ENCODE peak calls at places on chromosomes 12 and 14, in six cellular contexts. One of them, this sample, is unnamed.

GRCh38 chr12:118436986-118437385 is 60.6 kb downstream of the SUDS3 start:
- DNase-seq in stomach: no peak
- DNase-seq in GM23338: no peak
- DNase-seq in spleen: no peak
- DNase-seq in HCT116: no peak
- DNase-seq in K562: no peak
- DNase-seq in this sample: no peak

GRCh38 chr12:120181991-120182631 is 12.4 kb downstream of the GCN1 start:
- DNase-seq in stomach: no peak
- DNase-seq in GM23338: no peak
- DNase-seq in spleen: no peak
- DNase-seq in HCT116: no peak
- DNase-seq in K562: no peak
- DNase-seq in this sample: no peak

GRCh38 chr12:96401061-96401871 is 1.0 kb upstream of the CDK17 start:
- DNase-seq in stomach: no peak
- DNase-seq in GM23338: peak; percentile 53
- DNase-seq in spleen: no peak
- DNase-seq in HCT116: peak; percentile 51
- DNase-seq in K562: peak; percentile 39
- DNase-seq in this sample: no peak

GRCh38 chr12:57616383-57617101 is 5.3 kb downstream of the ARHGEF25 start:
- DNase-seq in stomach: no peak
- DNase-seq in GM23338: no peak
- DNase-seq in spleen: no peak
- DNase-seq in HCT116: no peak
- DNase-seq in K562: no peak
- DNase-seq in this sample: no peak

GRCh38 chr14:100824156-100824555 is 1.8 kb upstream of the MEG3 start:
- DNase-seq in stomach: no peak
- DNase-seq in GM23338: peak; percentile 57
- DNase-seq in spleen: peak; percentile 78
- DNase-seq in HCT116: no peak
- DNase-seq in K562: no peak
- DNase-seq in this sample: no peak

GRCh38 chr12:81439344-81439743 is 319.8 kb downstream of the PPFIA2 start:
- DNase-seq in stomach: no peak
- DNase-seq in GM23338: no peak
- DNase-seq in spleen: no peak
- DNase-seq in HCT116: no peak
- DNase-seq in K562: no peak
- DNase-seq in this sample: no peak

GRCh38 chr12:132336451-132337413 is 7.3 kb upstream of the GALNT9 start:
- DNase-seq in stomach: no peak
- DNase-seq in GM23338: no peak
- DNase-seq in spleen: no peak
- DNase-seq in HCT116: no peak
- DNase-seq in K562: no peak
- DNase-seq in this sample: no peak

GRCh38 chr14:103199141-103199540 is 75.9 kb downstream of the TNFAIP2 start:
- DNase-seq in stomach: no peak
- DNase-seq in GM23338: no peak
- DNase-seq in spleen: no peak
- DNase-seq in HCT116: no peak
- DNase-seq in K562: no peak
- DNase-seq in this sample: no peak

GRCh38 chr14:101835566-101835965 is 74.1 kb downstream of the PPP2R5C start:
- DNase-seq in stomach: no peak
- DNase-seq in GM23338: no peak
- DNase-seq in spleen: no peak
- DNase-seq in HCT116: no peak
- DNase-seq in K562: no peak
- DNase-seq in this sample: no peak

GRCh38 chr12:82968644-82969339 is 282.1 kb downstream of the TMTC2 start:
- DNase-seq in stomach: no peak
- DNase-seq in GM23338: no peak
- DNase-seq in spleen: no peak
- DNase-seq in HCT116: no peak
- DNase-seq in K562: no peak
- DNase-seq in this sample: no peak

GRCh38 chr12:78938341-78939084 is 73.9 kb downstream of the SYT1 start:
- DNase-seq in stomach: no peak
- DNase-seq in GM23338: no peak
- DNase-seq in spleen: no peak
- DNase-seq in HCT116: no peak
- DNase-seq in K562: no peak
- DNase-seq in this sample: no peak

GRCh38 chr14:103696466-103697071 is 18.7 kb downstream of the XRCC3 start:
- DNase-seq in stomach: no peak
- DNase-seq in GM23338: no peak
- DNase-seq in spleen: peak; percentile 74
- DNase-seq in HCT116: no peak
- DNase-seq in K562: no peak
- DNase-seq in this sample: no peak

GRCh38 chr14:101820283-101820798 is 58.8 kb downstream of the PPP2R5C start:
- DNase-seq in stomach: no peak
- DNase-seq in GM23338: no peak
- DNase-seq in spleen: no peak
- DNase-seq in HCT116: no peak
- DNase-seq in K562: no peak
- DNase-seq in this sample: no peak

GRCh38 chr12:3293013-3293412 is 198.0 kb upstream of the PRMT8 start:
- DNase-seq in stomach: no peak
- DNase-seq in GM23338: no peak
- DNase-seq in spleen: no peak
- DNase-seq in HCT116: no peak
- DNase-seq in K562: no peak
- DNase-seq in this sample: no peak

GRCh38 chr12:40031965-40032364 is 73.9 kb downstream of the SLC2A13 start:
- DNase-seq in stomach: no peak
- DNase-seq in GM23338: no peak
- DNase-seq in spleen: no peak
- DNase-seq in HCT116: no peak
- DNase-seq in K562: no peak
- DNase-seq in this sample: no peak

GRCh38 chr12:94673951-94674570 is 23.7 kb upstream of the TMCC3 start:
- DNase-seq in stomach: no peak
- DNase-seq in GM23338: no peak
- DNase-seq in spleen: no peak
- DNase-seq in HCT116: no peak
- DNase-seq in K562: no peak
- DNase-seq in this sample: no peak

GRCh38 chr12:95653761-95654546 is 102.7 kb upstream of the USP44 start:
- DNase-seq in stomach: no peak
- DNase-seq in GM23338: no peak
- DNase-seq in spleen: no peak
- DNase-seq in HCT116: peak; percentile 13
- DNase-seq in K562: no peak
- DNase-seq in this sample: no peak

GRCh38 chr14:101151226-101151929 is 247.9 kb upstream of the RTL1 start:
- DNase-seq in stomach: no peak
- DNase-seq in GM23338: peak; percentile 39
- DNase-seq in spleen: no peak
- DNase-seq in HCT116: peak; percentile 22
- DNase-seq in K562: no peak
- DNase-seq in this sample: no peak

GRCh38 chr12:103647267-103647666 is 60.2 kb downstream of the STAB2 start:
- DNase-seq in stomach: no peak
- DNase-seq in GM23338: no peak
- DNase-seq in spleen: no peak
- DNase-seq in HCT116: no peak
- DNase-seq in K562: no peak
- DNase-seq in this sample: no peak

GRCh38 chr12:103640831-103641230 is 53.8 kb downstream of the STAB2 start:
- DNase-seq in stomach: no peak
- DNase-seq in GM23338: no peak
- DNase-seq in spleen: no peak
- DNase-seq in HCT116: no peak
- DNase-seq in K562: no peak
- DNase-seq in this sample: no peak

GRCh38 chr12:103642240-103642864 is 55.3 kb downstream of the STAB2 start:
- DNase-seq in stomach: no peak
- DNase-seq in GM23338: no peak
- DNase-seq in spleen: no peak
- DNase-seq in HCT116: no peak
- DNase-seq in K562: no peak
- DNase-seq in this sample: no peak

GRCh38 chr12:103640410-103640809 is 53.3 kb downstream of the STAB2 start:
- DNase-seq in stomach: no peak
- DNase-seq in GM23338: no peak
- DNase-seq in spleen: no peak
- DNase-seq in HCT116: no peak
- DNase-seq in K562: no peak
- DNase-seq in this sample: no peak

GRCh38 chr12:103645202-103645601 is 58.1 kb downstream of the STAB2 start:
- DNase-seq in stomach: no peak
- DNase-seq in GM23338: no peak
- DNase-seq in spleen: no peak
- DNase-seq in HCT116: no peak
- DNase-seq in K562: no peak
- DNase-seq in this sample: no peak
- TF ChIP-seq POLR2AphosphoS5 in stomach: peak; percentile 68
- TF ChIP-seq POLR2AphosphoS5 in GM23338: no peak
- TF ChIP-seq POLR2AphosphoS5 in spleen: no peak
- TF ChIP-seq POLR2AphosphoS5 in HCT116: no peak
- TF ChIP-seq POLR2AphosphoS5 in K562: no peak
- TF ChIP-seq POLR2AphosphoS5 in this sample: no peak

GRCh38 chr12:53077030-53077429 is 2.2 kb downstream of the SPRYD3 start:
- DNase-seq in stomach: no peak
- DNase-seq in GM23338: no peak
- DNase-seq in spleen: no peak
- DNase-seq in HCT116: no peak
- DNase-seq in K562: no peak
- DNase-seq in this sample: no peak

GRCh38 chr12:53078425-53079225 is 565 bp downstream of the SPRYD3 start:
- DNase-seq in stomach: peak; percentile 49
- DNase-seq in GM23338: peak; percentile 72
- DNase-seq in spleen: no peak
- DNase-seq in HCT116: no peak
- DNase-seq in K562: no peak
- DNase-seq in this sample: no peak

GRCh38 chr12:53076461-53076860 is 2.7 kb downstream of the SPRYD3 start:
- DNase-seq in stomach: no peak
- DNase-seq in GM23338: no peak
- DNase-seq in spleen: no peak
- DNase-seq in HCT116: no peak
- DNase-seq in K562: no peak
- DNase-seq in this sample: no peak

GRCh38 chr12:53082637-53083036 is 3.4 kb upstream of the SPRYD3 start:
- DNase-seq in stomach: no peak
- DNase-seq in GM23338: no peak
- DNase-seq in spleen: no peak
- DNase-seq in HCT116: no peak
- DNase-seq in K562: no peak
- DNase-seq in this sample: no peak

GRCh38 chr12:53079226-53080117 is at the start of gene SPRYD3:
- DNase-seq in stomach: peak; percentile 97
- DNase-seq in GM23338: peak; percentile 98
- DNase-seq in spleen: peak; percentile 98
- DNase-seq in HCT116: peak; percentile 89
- DNase-seq in K562: peak; percentile 100
- DNase-seq in this sample: peak; percentile 100
- TF ChIP-seq POLR2AphosphoS5 in stomach: peak; percentile 96
- TF ChIP-seq POLR2AphosphoS5 in GM23338: peak; percentile 87
- TF ChIP-seq POLR2AphosphoS5 in spleen: peak; percentile 97
- TF ChIP-seq POLR2AphosphoS5 in HCT116: peak; percentile 93
- TF ChIP-seq POLR2AphosphoS5 in K562: peak; percentile 35
- TF ChIP-seq POLR2AphosphoS5 in this sample: peak; percentile 71

GRCh38 chr14:90400904-90401561 is 4.2 kb downstream of the CALM1 start:
- DNase-seq in stomach: no peak
- DNase-seq in GM23338: no peak
- DNase-seq in spleen: no peak
- DNase-seq in HCT116: no peak
- DNase-seq in K562: no peak
- DNase-seq in this sample: no peak
- TF ChIP-seq POLR2AphosphoS5 in stomach: no peak
- TF ChIP-seq POLR2AphosphoS5 in GM23338: no peak
- TF ChIP-seq POLR2AphosphoS5 in spleen: no peak
- TF ChIP-seq POLR2AphosphoS5 in HCT116: no peak
- TF ChIP-seq POLR2AphosphoS5 in K562: no peak
- TF ChIP-seq POLR2AphosphoS5 in this sample: no peak

DNA sequence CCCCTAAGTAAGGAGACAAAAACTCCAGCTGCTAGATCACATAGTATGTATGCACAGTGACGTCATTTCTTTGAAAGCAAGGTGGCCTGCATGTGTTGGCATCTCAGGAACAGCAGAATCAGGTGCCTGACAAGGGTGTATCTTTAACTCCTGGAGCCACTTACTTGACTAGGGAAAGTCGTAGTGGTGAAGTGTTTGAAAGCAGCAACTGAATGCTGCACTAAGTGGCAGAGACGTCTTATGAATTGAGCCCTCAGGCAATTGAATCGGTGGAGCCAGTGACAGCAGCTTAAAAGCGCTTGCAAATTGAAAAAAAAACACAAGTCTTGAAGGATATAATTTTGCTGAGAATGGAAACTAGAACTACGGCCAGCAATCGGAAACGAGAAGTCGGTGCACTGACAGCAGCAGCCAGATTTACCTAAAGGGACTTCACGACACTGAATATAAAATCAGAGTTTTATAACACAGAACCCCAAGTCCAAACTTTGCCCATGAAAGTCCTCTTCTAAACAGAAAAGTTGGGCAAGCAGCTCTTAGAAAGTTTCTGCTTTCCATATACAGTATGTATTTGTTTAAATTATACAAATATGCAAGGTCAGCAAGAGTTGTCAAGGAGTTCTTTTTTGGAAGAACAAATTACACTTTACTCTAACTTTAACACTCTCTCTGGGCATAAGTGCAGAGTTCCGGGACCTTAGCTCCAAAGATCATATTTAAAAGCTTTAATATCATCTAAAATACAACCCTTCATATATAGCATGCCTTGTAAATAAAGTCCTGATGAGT is 1.1 kb downstream of the IGF1 start:
- DNase-seq in stomach: no peak
- DNase-seq in GM23338: peak; percentile 42
- DNase-seq in spleen: no peak
- DNase-seq in HCT116: no peak
- DNase-seq in K562: no peak
- DNase-seq in this sample: no peak
- TF ChIP-seq POLR2AphosphoS5 in stomach: no peak
- TF ChIP-seq POLR2AphosphoS5 in GM23338: no peak
- TF ChIP-seq POLR2AphosphoS5 in spleen: no peak
- TF ChIP-seq POLR2AphosphoS5 in HCT116: no peak
- TF ChIP-seq POLR2AphosphoS5 in K562: no peak
- TF ChIP-seq POLR2AphosphoS5 in this sample: no peak